ENCODE peak calls at places on chromosomes 4 and X, in ten cellular contexts. One of them, this sample, is unnamed.

GRCh38 chrX:20362268-20363002 is 95.7 kb upstream of the RPS6KA3 start:
- DNase-seq in mucosa of descending colon: no peak
- DNase-seq in MM.1S: no peak
- DNase-seq in cardiac muscle cell: peak; percentile 68
- DNase-seq in kidney: no peak
- DNase-seq in astrocyte of the cerebellum: no peak
- DNase-seq in fibroblast of mammary gland: peak; percentile 64
- DNase-seq in SK-N-SH: no peak
- DNase-seq in astrocyte of the spinal cord: peak; percentile 46
- DNase-seq in tibial artery: no peak
- DNase-seq in this sample: peak; percentile 25

GRCh38 chr4:56229947-56230346 is 157.3 kb downstream of the AASDH start:
- DNase-seq in mucosa of descending colon: no peak
- DNase-seq in MM.1S: no peak
- DNase-seq in cardiac muscle cell: no peak
- DNase-seq in kidney: no peak
- DNase-seq in astrocyte of the cerebellum: no peak
- DNase-seq in fibroblast of mammary gland: no peak
- DNase-seq in SK-N-SH: no peak
- DNase-seq in astrocyte of the spinal cord: no peak
- DNase-seq in tibial artery: no peak
- DNase-seq in this sample: no peak

GRCh38 chr4:151481813-151482212 is 72.8 kb downstream of the FHIP1A start:
- DNase-seq in mucosa of descending colon: no peak
- DNase-seq in MM.1S: no peak
- DNase-seq in cardiac muscle cell: no peak
- DNase-seq in kidney: no peak
- DNase-seq in astrocyte of the cerebellum: no peak
- DNase-seq in fibroblast of mammary gland: no peak
- DNase-seq in SK-N-SH: no peak
- DNase-seq in astrocyte of the spinal cord: no peak
- DNase-seq in tibial artery: no peak
- DNase-seq in this sample: no peak

GRCh38 chr4:119059221-119059620 is 76.4 kb upstream of the MYOZ2 start:
- DNase-seq in mucosa of descending colon: no peak
- DNase-seq in MM.1S: no peak
- DNase-seq in cardiac muscle cell: no peak
- DNase-seq in kidney: no peak
- DNase-seq in astrocyte of the cerebellum: no peak
- DNase-seq in fibroblast of mammary gland: no peak
- DNase-seq in SK-N-SH: no peak
- DNase-seq in astrocyte of the spinal cord: no peak
- DNase-seq in tibial artery: no peak
- DNase-seq in this sample: no peak

GRCh38 chr4:121053601-121054143 is 18.7 kb downstream of the NDNF start:
- DNase-seq in mucosa of descending colon: peak; percentile 53
- DNase-seq in MM.1S: peak; percentile 47
- DNase-seq in cardiac muscle cell: no peak
- DNase-seq in kidney: no peak
- DNase-seq in astrocyte of the cerebellum: peak; percentile 39
- DNase-seq in fibroblast of mammary gland: peak; percentile 40
- DNase-seq in SK-N-SH: no peak
- DNase-seq in astrocyte of the spinal cord: peak; percentile 38
- DNase-seq in tibial artery: no peak
- DNase-seq in this sample: peak; percentile 26

GRCh38 chr4:73603307-73603710 is 16.9 kb downstream of the RASSF6 start:
- DNase-seq in mucosa of descending colon: peak; percentile 52
- DNase-seq in MM.1S: no peak
- DNase-seq in cardiac muscle cell: peak; percentile 89
- DNase-seq in kidney: no peak
- DNase-seq in astrocyte of the cerebellum: no peak
- DNase-seq in fibroblast of mammary gland: peak; percentile 89
- DNase-seq in SK-N-SH: no peak
- DNase-seq in astrocyte of the spinal cord: peak; percentile 86
- DNase-seq in tibial artery: no peak
- DNase-seq in this sample: peak; percentile 29

GRCh38 chr4:167934216-167934615 is 158.1 kb upstream of the ANXA10 start:
- DNase-seq in mucosa of descending colon: no peak
- DNase-seq in MM.1S: no peak
- DNase-seq in cardiac muscle cell: no peak
- DNase-seq in kidney: no peak
- DNase-seq in astrocyte of the cerebellum: no peak
- DNase-seq in fibroblast of mammary gland: no peak
- DNase-seq in SK-N-SH: no peak
- DNase-seq in astrocyte of the spinal cord: no peak
- DNase-seq in tibial artery: no peak
- DNase-seq in this sample: no peak

GRCh38 chr4:165150545-165150944 is 37.9 kb upstream of the TMEM192 start:
- DNase-seq in mucosa of descending colon: no peak
- DNase-seq in MM.1S: no peak
- DNase-seq in cardiac muscle cell: no peak
- DNase-seq in kidney: no peak
- DNase-seq in astrocyte of the cerebellum: no peak
- DNase-seq in fibroblast of mammary gland: no peak
- DNase-seq in SK-N-SH: no peak
- DNase-seq in astrocyte of the spinal cord: no peak
- DNase-seq in tibial artery: no peak
- DNase-seq in this sample: no peak

GRCh38 chr4:185656467-185656890 is 121.2 kb upstream of the PDLIM3 start:
- DNase-seq in mucosa of descending colon: no peak
- DNase-seq in MM.1S: no peak
- DNase-seq in cardiac muscle cell: peak; percentile 75
- DNase-seq in kidney: peak; percentile 80
- DNase-seq in astrocyte of the cerebellum: peak; percentile 38
- DNase-seq in fibroblast of mammary gland: peak; percentile 39
- DNase-seq in SK-N-SH: no peak
- DNase-seq in astrocyte of the spinal cord: peak; percentile 75
- DNase-seq in tibial artery: peak; percentile 61
- DNase-seq in this sample: no peak
- H3K4me3 ChIP-seq in mucosa of descending colon: no peak overlapping the region
- H3K4me3 ChIP-seq in MM.1S: no peak overlapping the region
- H3K4me3 ChIP-seq in cardiac muscle cell: no peak overlapping the region
- H3K4me3 ChIP-seq in kidney: no peak overlapping the region
- H3K4me3 ChIP-seq in astrocyte of the cerebellum: peak overlapping the region; percentile 22
- H3K4me3 ChIP-seq in fibroblast of mammary gland: no peak overlapping the region
- H3K4me3 ChIP-seq in SK-N-SH: no peak overlapping the region
- H3K4me3 ChIP-seq in astrocyte of the spinal cord: peak overlapping the region; percentile 26
- H3K4me3 ChIP-seq in tibial artery: peak overlapping the region; percentile 67
- H3K4me3 ChIP-seq in this sample: no peak overlapping the region

DNA sequence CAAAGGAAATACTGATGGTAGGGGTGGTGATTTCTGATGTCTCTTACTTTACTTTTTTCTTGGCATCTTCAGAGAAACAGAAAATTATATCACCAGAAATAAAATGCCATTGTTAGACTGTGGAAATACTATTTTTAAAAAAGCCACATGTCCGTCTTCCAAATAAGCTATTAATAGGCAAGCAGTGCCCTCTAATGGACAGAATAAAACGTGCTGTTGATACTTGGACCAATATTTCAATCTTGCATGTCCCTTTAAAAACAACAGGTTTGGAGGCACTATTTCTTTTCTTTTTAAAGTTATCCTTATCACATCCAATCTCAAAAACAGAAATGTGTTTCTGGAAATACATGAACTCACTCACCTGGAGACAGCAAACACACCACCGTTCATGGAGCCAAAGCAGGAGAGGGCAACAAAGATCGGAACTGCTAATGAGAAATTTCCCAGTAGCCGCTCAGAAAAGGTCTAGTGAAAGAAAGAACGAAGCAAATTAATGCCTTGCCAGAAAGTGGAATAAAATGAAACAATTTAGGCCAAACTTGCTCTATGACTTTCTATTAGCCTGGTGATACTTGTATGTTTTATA is 59.2 kb downstream of the SLC7A11 start:
- DNase-seq in mucosa of descending colon: no peak
- DNase-seq in MM.1S: peak; percentile 63
- DNase-seq in cardiac muscle cell: peak; percentile 83
- DNase-seq in kidney: no peak
- DNase-seq in astrocyte of the cerebellum: peak; percentile 75
- DNase-seq in fibroblast of mammary gland: peak; percentile 82
- DNase-seq in SK-N-SH: peak; percentile 10
- DNase-seq in astrocyte of the spinal cord: peak; percentile 76
- DNase-seq in tibial artery: no peak
- DNase-seq in this sample: peak; percentile 78
- TF ChIP-seq CTCF in mucosa of descending colon: peak; percentile 8
- TF ChIP-seq CTCF in MM.1S: peak; percentile 61
- TF ChIP-seq CTCF in cardiac muscle cell: peak; percentile 57
- TF ChIP-seq CTCF in kidney: peak; percentile 55
- TF ChIP-seq CTCF in astrocyte of the cerebellum: peak; percentile 49
- TF ChIP-seq CTCF in fibroblast of mammary gland: peak; percentile 71
- TF ChIP-seq CTCF in SK-N-SH: peak; percentile 85
- TF ChIP-seq CTCF in astrocyte of the spinal cord: peak; percentile 61
- TF ChIP-seq CTCF in tibial artery: peak; percentile 70
- TF ChIP-seq CTCF in this sample: peak; percentile 46

DNA sequence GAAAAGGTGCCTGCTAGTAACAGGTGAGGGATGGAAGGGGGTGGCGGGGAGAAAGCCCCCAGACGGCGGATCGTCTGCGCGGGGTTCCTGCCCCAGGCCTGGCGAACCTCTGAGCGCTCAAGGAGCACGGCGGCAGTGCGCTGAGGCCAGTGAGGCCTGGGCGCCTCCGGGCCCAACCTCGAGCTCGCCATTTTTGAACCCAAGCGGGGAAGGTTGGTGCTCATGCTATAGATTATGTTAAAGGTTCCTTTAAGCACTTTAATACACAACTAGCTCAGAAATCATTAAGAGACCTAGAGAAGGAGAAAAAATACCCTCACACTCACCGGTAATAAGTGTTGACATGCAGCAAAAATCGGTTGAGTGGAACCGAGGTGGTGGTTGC is 7.9 kb downstream of the PITX2 start:
- DNase-seq in mucosa of descending colon: no peak
- DNase-seq in MM.1S: no peak
- DNase-seq in cardiac muscle cell: no peak
- DNase-seq in kidney: no peak
- DNase-seq in astrocyte of the cerebellum: no peak
- DNase-seq in fibroblast of mammary gland: no peak
- DNase-seq in SK-N-SH: no peak
- DNase-seq in astrocyte of the spinal cord: no peak
- DNase-seq in tibial artery: no peak
- DNase-seq in this sample: no peak
- H3K4me3 ChIP-seq in mucosa of descending colon: no peak overlapping the region
- H3K4me3 ChIP-seq in MM.1S: no peak overlapping the region
- H3K4me3 ChIP-seq in cardiac muscle cell: no peak overlapping the region
- H3K4me3 ChIP-seq in kidney: no peak overlapping the region
- H3K4me3 ChIP-seq in astrocyte of the cerebellum: no peak overlapping the region
- H3K4me3 ChIP-seq in fibroblast of mammary gland: no peak overlapping the region
- H3K4me3 ChIP-seq in SK-N-SH: no peak overlapping the region
- H3K4me3 ChIP-seq in astrocyte of the spinal cord: no peak overlapping the region
- H3K4me3 ChIP-seq in tibial artery: no peak overlapping the region
- H3K4me3 ChIP-seq in this sample: no peak overlapping the region

DNA sequence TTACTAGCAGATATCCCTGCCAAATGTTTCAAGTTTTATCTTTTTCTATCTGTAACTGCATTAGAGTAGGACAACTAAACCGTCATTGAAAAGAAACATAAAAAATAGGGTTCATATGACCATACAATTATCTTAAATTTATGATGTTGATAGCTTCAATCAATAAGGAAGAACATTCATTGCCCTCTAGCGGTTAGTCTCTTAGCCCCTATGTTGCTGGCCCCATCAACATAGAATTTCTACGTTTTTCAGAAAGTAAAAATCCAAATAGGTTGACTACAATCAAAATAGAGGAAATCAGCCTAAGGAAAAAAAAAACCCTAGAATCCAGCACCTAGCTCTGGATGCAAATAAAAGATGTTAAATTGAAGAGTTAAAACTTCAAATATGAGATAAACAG is 225.1 kb upstream of the ITM2A start:
- DNase-seq in mucosa of descending colon: no peak
- DNase-seq in MM.1S: no peak
- DNase-seq in cardiac muscle cell: no peak
- DNase-seq in kidney: no peak
- DNase-seq in astrocyte of the cerebellum: no peak
- DNase-seq in fibroblast of mammary gland: no peak
- DNase-seq in SK-N-SH: peak; percentile 8
- DNase-seq in astrocyte of the spinal cord: no peak
- DNase-seq in tibial artery: no peak
- DNase-seq in this sample: no peak
- TF ChIP-seq CTCF in mucosa of descending colon: no peak
- TF ChIP-seq CTCF in MM.1S: peak; percentile 6
- TF ChIP-seq CTCF in cardiac muscle cell: no peak
- TF ChIP-seq CTCF in kidney: no peak
- TF ChIP-seq CTCF in astrocyte of the cerebellum: no peak
- TF ChIP-seq CTCF in fibroblast of mammary gland: peak; percentile 8
- TF ChIP-seq CTCF in SK-N-SH: peak; percentile 40
- TF ChIP-seq CTCF in astrocyte of the spinal cord: no peak
- TF ChIP-seq CTCF in tibial artery: no peak
- TF ChIP-seq CTCF in this sample: no peak

DNA sequence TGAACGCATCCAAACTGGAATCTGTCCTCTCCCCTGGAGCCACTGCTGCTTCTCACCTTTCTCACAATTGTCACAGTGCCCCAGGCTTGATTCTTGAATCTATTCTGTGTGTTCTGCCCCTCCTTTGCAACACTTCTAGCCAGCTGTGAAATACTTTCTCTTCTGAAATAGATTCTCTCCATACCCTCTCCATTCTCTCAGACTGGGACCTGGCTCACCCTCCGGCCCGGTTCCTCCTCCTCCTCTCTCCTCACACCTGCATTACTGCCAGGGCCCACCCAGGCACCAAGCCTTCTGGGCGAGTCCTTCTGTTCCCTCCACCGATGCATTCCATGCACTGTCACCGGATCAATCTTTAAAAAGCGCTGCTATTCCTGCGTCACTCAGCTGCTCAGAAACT is 336.1 kb downstream of the UNC5C start:
- DNase-seq in mucosa of descending colon: no peak
- DNase-seq in MM.1S: no peak
- DNase-seq in cardiac muscle cell: no peak
- DNase-seq in kidney: no peak
- DNase-seq in astrocyte of the cerebellum: no peak
- DNase-seq in fibroblast of mammary gland: no peak
- DNase-seq in SK-N-SH: no peak
- DNase-seq in astrocyte of the spinal cord: no peak
- DNase-seq in tibial artery: no peak
- DNase-seq in this sample: no peak
- H3K4me3 ChIP-seq in mucosa of descending colon: no peak overlapping the region
- H3K4me3 ChIP-seq in MM.1S: no peak overlapping the region
- H3K4me3 ChIP-seq in cardiac muscle cell: no peak overlapping the region
- H3K4me3 ChIP-seq in kidney: no peak overlapping the region
- H3K4me3 ChIP-seq in astrocyte of the cerebellum: no peak overlapping the region
- H3K4me3 ChIP-seq in fibroblast of mammary gland: no peak overlapping the region
- H3K4me3 ChIP-seq in SK-N-SH: no peak overlapping the region
- H3K4me3 ChIP-seq in astrocyte of the spinal cord: no peak overlapping the region
- H3K4me3 ChIP-seq in tibial artery: no peak overlapping the region
- H3K4me3 ChIP-seq in this sample: no peak overlapping the region